ENCODE peak calls at places on chromosomes 1 and 21, in eight cellular contexts. V, U, C, J, H, I, Z and A are unnamed samples.

GRCh38 chr1:107430540-107431228 is 289.8 kb downstream of the NTNG1 start:
- DNase-seq in J (peak; percentile 46), U (peak; percentile 31), C (peak; percentile 52), V (no peak), H (no peak), I (peak; percentile 70), Z (peak; percentile 50), A (peak; percentile 66)

GRCh38 chr1:94504601-94505000 is 37.0 kb downstream of the F3 start:
- DNase-seq in H (no peak), C (no peak), J (no peak), Z (no peak), U (no peak), I (no peak), V (no peak), A (no peak)

GRCh38 chr1:243765676-243766075 is 84.4 kb downstream of the AKT3 start:
- DNase-seq in H (no peak), I (no peak), C (no peak), Z (no peak), J (no peak), U (no peak), V (no peak), A (no peak)

GRCh38 chr1:2322065-2322571 is 69.2 kb downstream of the MORN1 start:
- DNase-seq in J (peak; percentile 82), Z (peak; percentile 72), V (no peak), H (peak; percentile 96), U (peak; percentile 65), C (peak; percentile 81), I (no peak), A (no peak)

GRCh38 chr1:82931051-82931450 is 1067.9 kb downstream of the TTLL7 start:
- DNase-seq in V (no peak), Z (no peak), H (no peak), J (peak; percentile 29), U (no peak), I (no peak), C (peak; percentile 23), A (no peak)

GRCh38 chr1:170513138-170513537 is 18.8 kb upstream of the GORAB start:
- DNase-seq in H (no peak), Z (no peak), C (peak; percentile 67), V (no peak), J (no peak), U (no peak), I (no peak), A (no peak)

GRCh38 chr1:153677718-153678518 is 570 bp upstream of the NPR1 start:
- DNase-seq in Z (peak; percentile 57), H (peak; percentile 73), C (peak; percentile 79), J (peak; percentile 63), V (no peak), I (peak; percentile 71), U (peak; percentile 64), A (peak; percentile 42)

GRCh38 chr1:119003413-119004128 is 15.4 kb upstream of the TBX15 start:
- DNase-seq in V (no peak), U (no peak), H (no peak), Z (no peak), J (no peak), I (no peak), C (peak; percentile 21), A (no peak)

GRCh38 chr1:110523011-110523410 is 4.0 kb upstream of the KCNA10 start:
- DNase-seq in J (no peak), U (no peak), Z (no peak), I (no peak), C (no peak), V (no peak), H (no peak), A (peak; percentile 59)

GRCh38 chr21:46097826-46098286 is at the start of gene COL6A2:
- DNase-seq in J (peak; percentile 64), I (no peak), H (peak; percentile 86), V (no peak), U (peak; percentile 59), Z (peak; percentile 39), C (peak; percentile 75), A (peak; percentile 13)

GRCh38 chr1:43688594-43689000 is 18.7 kb upstream of the ST3GAL3 start:
- DNase-seq in V (no peak), J (peak; percentile 70), U (no peak), Z (no peak), C (no peak), H (no peak), I (no peak), A (no peak)

GRCh38 chr1:31689821-31690220 is 14.0 kb downstream of the COL16A1 start:
- DNase-seq in Z (no peak), J (peak; percentile 88), U (no peak), C (no peak), V (no peak), I (no peak), H (peak; percentile 26), A (no peak)

GRCh38 chr1:19074902-19075721 is 118.6 kb upstream of the IFFO2 start:
- DNase-seq in I (no peak), C (no peak), H (peak; percentile 92), U (no peak), Z (peak; percentile 73), V (no peak), J (no peak), A (no peak)

GRCh38 chr1:175287377-175287776 is 94.8 kb upstream of the KIAA0040 start:
- DNase-seq in C (no peak), U (no peak), I (peak; percentile 47), H (no peak), Z (no peak), J (no peak), V (no peak), A (peak; percentile 11)

GRCh38 chr1:202806845-202807366 is 1.3 kb downstream of the KDM5B start:
- DNase-seq in V (no peak), C (peak; percentile 57), I (no peak), H (peak; percentile 76), U (no peak), J (peak; percentile 11), Z (peak; percentile 18), A (no peak)
- H3K4me1 ChIP-seq in V (peaks cover 29% of the 10 kb centered on the region), C (no peaks in the 10 kb centered on the region), I (no peaks in the 10 kb centered on the region), H (no peaks in the 10 kb centered on the region), U (peaks cover 19% of the 10 kb centered on the region), J (peaks cover 9% of the 10 kb centered on the region), Z (peaks cover 35% of the 10 kb centered on the region), A (peaks cover 4% of the 10 kb centered on the region)

GRCh38 chr1:223716302-223716862 is 4.0 kb downstream of the CAPN2 start:
- DNase-seq in J (no peak), I (no peak), V (no peak), Z (no peak), C (no peak), H (no peak), U (no peak), A (peak; percentile 52)

GRCh38 chr1:223717695-223718363 is 5.5 kb downstream of the CAPN2 start:
- DNase-seq in Z (no peak), I (no peak), U (no peak), V (no peak), J (no peak), H (no peak), C (peak; percentile 63), A (no peak)

GRCh38 chr1:223718850-223719249 is 6.5 kb downstream of the CAPN2 start:
- DNase-seq in C (peak; percentile 97), J (no peak), Z (no peak), H (no peak), V (no peak), U (no peak), I (no peak), A (no peak)

GRCh38 chr1:223715710-223716103 is 3.4 kb downstream of the CAPN2 start:
- DNase-seq in I (no peak), H (no peak), Z (no peak), V (no peak), U (no peak), J (no peak), C (no peak), A (no peak)

GRCh38 chr1:223717123-223717522 is 4.8 kb downstream of the CAPN2 start:
- DNase-seq in J (no peak), U (no peak), I (no peak), C (peak; percentile 55), V (no peak), Z (no peak), H (no peak), A (no peak)
- H3K4me1 ChIP-seq in J (peaks cover 38% of the 10 kb centered on the region), U (peaks cover 46% of the 10 kb centered on the region), I (no peaks in the 10 kb centered on the region), C (peaks cover 15% of the 10 kb centered on the region), V (peaks cover 55% of the 10 kb centered on the region), Z (peaks cover 50% of the 10 kb centered on the region), H (peaks cover 39% of the 10 kb centered on the region), A (peaks cover 22% of the 10 kb centered on the region)

DNA sequence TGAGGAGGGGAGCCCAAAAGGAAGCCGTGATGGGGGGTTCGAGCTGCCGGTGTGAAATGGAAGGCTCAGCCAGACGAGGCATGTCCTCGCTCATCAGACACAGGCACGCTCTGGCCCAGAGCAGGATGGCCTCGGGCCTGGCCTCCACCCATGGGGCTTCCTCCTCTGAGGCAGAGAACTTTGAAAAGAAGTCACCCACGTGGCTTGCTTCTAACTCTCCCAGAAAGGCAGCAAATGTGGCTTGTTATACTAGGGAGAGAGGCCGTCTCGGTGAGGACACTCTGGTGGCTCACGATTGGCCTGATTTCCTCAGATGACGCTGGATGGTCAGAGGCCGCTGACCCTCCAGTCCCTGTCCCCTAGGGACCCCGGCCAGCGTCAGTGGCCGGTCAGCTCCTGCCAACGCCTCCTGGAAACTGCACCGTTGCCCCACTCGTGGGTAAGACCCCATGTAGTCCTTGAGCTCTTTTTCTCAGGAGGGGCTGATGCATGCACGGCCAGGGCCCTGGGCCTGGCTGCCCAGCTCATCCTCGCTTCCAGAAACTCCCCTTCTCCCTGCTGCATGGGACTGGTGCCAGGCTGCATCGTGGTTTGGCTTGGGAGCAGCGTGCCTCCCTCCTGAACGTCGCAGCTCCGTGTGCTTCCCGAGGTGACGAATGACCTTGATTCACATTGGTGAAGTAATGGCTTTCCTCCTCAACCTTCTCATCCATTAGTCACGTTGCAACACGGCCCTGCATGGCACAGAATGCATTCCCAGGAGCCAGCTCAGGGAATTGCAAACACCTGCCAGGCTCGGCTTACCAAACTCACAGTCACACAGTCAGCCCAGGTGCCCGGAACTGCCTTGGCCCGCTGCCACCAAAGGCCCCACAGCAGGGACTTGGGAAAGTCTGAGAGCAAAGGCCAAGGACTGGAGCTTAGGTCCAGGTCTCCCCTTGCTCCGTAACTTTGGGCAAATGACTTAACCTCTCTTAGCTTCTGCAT is 58.8 kb downstream of the TOMM20 start:
- DNase-seq in I (no peak), C (no peak), J (peak; percentile 83), H (peak; percentile 96), V (no peak), U (peak; percentile 48), Z (peak; percentile 96), A (peak; percentile 93)
- H3K4me1 ChIP-seq in I (peaks cover 26% of the 10 kb centered on the region), C (no peaks in the 10 kb centered on the region), J (peaks cover 34% of the 10 kb centered on the region), H (peaks cover 51% of the 10 kb centered on the region), V (peaks cover 38% of the 10 kb centered on the region), U (peaks cover 27% of the 10 kb centered on the region), Z (peaks cover 72% of the 10 kb centered on the region), A (peaks cover 22% of the 10 kb centered on the region)

GRCh38 chr1:154896811-154897286 is 26.8 kb upstream of the KCNN3 start:
- DNase-seq in V (no peak), J (no peak), U (no peak), C (no peak), H (no peak), Z (no peak), I (no peak), A (no peak)

GRCh38 chr1:154888757-154889156 is 18.7 kb upstream of the KCNN3 start:
- DNase-seq in V (no peak), I (no peak), H (no peak), Z (no peak), J (no peak), C (no peak), U (no peak), A (no peak)

GRCh38 chr1:154886281-154887036 is 16.4 kb upstream of the KCNN3 start:
- DNase-seq in J (no peak), H (peak; percentile 7), I (no peak), V (no peak), U (no peak), C (peak; percentile 16), Z (no peak), A (no peak)

GRCh38 chr1:154895779-154896178 is 25.7 kb upstream of the KCNN3 start:
- DNase-seq in C (no peak), I (no peak), V (no peak), Z (no peak), U (no peak), J (no peak), H (no peak), A (no peak)

GRCh38 chr1:154891452-154891851 is 21.4 kb upstream of the KCNN3 start:
- DNase-seq in H (no peak), V (no peak), Z (no peak), U (no peak), J (no peak), C (no peak), I (no peak), A (no peak)
- H3K4me1 ChIP-seq in H (no peaks in the 10 kb centered on the region), V (no peaks in the 10 kb centered on the region), Z (no peaks in the 10 kb centered on the region), U (no peaks in the 10 kb centered on the region), J (no peaks in the 10 kb centered on the region), C (no peaks in the 10 kb centered on the region), I (peaks cover 4% of the 10 kb centered on the region), A (no peaks in the 10 kb centered on the region)